ENCODE peak calls at places on chromosomes 16 and 17, in six cellular contexts. One of them, this sample, is unnamed.

GRCh38 chr16:85963746-85964370 is 64.9 kb downstream of the IRF8 start:
- DNase-seq in K562: no peak
- DNase-seq in ovary: peak
- DNase-seq in CD8-positive, alpha-beta T cell: no peak
- DNase-seq in left ventricle myocardium inferior: peak
- DNase-seq in lower lobe of right lung: peak
- DNase-seq in this sample: no peak

GRCh38 chr17:13222931-13223330 is 205.1 kb upstream of the ELAC2 start:
- DNase-seq in left ventricle myocardium inferior: no peak
- DNase-seq in K562: no peak
- DNase-seq in lower lobe of right lung: no peak
- DNase-seq in ovary: no peak
- DNase-seq in CD8-positive, alpha-beta T cell: no peak
- DNase-seq in this sample: peak

GRCh38 chr17:80596760-80597608 is 52.3 kb downstream of the RPTOR start:
- DNase-seq in K562: no peak
- DNase-seq in ovary: no peak
- DNase-seq in lower lobe of right lung: no peak
- DNase-seq in left ventricle myocardium inferior: no peak
- DNase-seq in CD8-positive, alpha-beta T cell: no peak
- DNase-seq in this sample: no peak

GRCh38 chr17:48642059-48642842 is 16.1 kb upstream of the HOXB9 start:
- DNase-seq in lower lobe of right lung: no peak
- DNase-seq in K562: no peak
- DNase-seq in ovary: no peak
- DNase-seq in CD8-positive, alpha-beta T cell: no peak
- DNase-seq in left ventricle myocardium inferior: no peak
- DNase-seq in this sample: no peak

GRCh38 chr16:56289862-56290261 is 98.6 kb downstream of the GNAO1 start:
- DNase-seq in left ventricle myocardium inferior: no peak
- DNase-seq in K562: peak
- DNase-seq in lower lobe of right lung: no peak
- DNase-seq in CD8-positive, alpha-beta T cell: no peak
- DNase-seq in ovary: no peak
- DNase-seq in this sample: peak

GRCh38 chr17:39400547-39401411 is 647 bp downstream of the FBXL20 start:
- DNase-seq in lower lobe of right lung: peak
- DNase-seq in CD8-positive, alpha-beta T cell: no peak
- DNase-seq in K562: no peak
- DNase-seq in ovary: no peak
- DNase-seq in left ventricle myocardium inferior: peak
- DNase-seq in this sample: no peak

GRCh38 chr17:64355536-64356303 is 34.9 kb downstream of the PECAM1 start:
- DNase-seq in K562: no peak
- DNase-seq in lower lobe of right lung: no peak
- DNase-seq in left ventricle myocardium inferior: no peak
- DNase-seq in ovary: no peak
- DNase-seq in CD8-positive, alpha-beta T cell: no peak
- DNase-seq in this sample: no peak

GRCh38 chr16:75043175-75043937 is 44.5 kb downstream of the ZNRF1 start:
- DNase-seq in lower lobe of right lung: no peak
- DNase-seq in left ventricle myocardium inferior: no peak
- DNase-seq in K562: peak
- DNase-seq in ovary: no peak
- DNase-seq in CD8-positive, alpha-beta T cell: no peak
- DNase-seq in this sample: no peak

GRCh38 chr16:79169239-79169638 is 431.3 kb downstream of the MAF start:
- DNase-seq in K562: no peak
- DNase-seq in CD8-positive, alpha-beta T cell: no peak
- DNase-seq in left ventricle myocardium inferior: no peak
- DNase-seq in lower lobe of right lung: no peak
- DNase-seq in ovary: no peak
- DNase-seq in this sample: no peak

GRCh38 chr17:27446569-27447301 is 9.5 kb upstream of the KSR1 start:
- DNase-seq in left ventricle myocardium inferior: no peak
- DNase-seq in K562: peak
- DNase-seq in lower lobe of right lung: no peak
- DNase-seq in ovary: no peak
- DNase-seq in CD8-positive, alpha-beta T cell: no peak
- DNase-seq in this sample: no peak

GRCh38 chr17:64457156-64457555 is 8.2 kb downstream of the MILR1 start:
- DNase-seq in K562: no peak
- DNase-seq in ovary: peak
- DNase-seq in CD8-positive, alpha-beta T cell: no peak
- DNase-seq in lower lobe of right lung: no peak
- DNase-seq in left ventricle myocardium inferior: no peak
- DNase-seq in this sample: no peak

GRCh38 chr17:57945999-57946797 is 9.0 kb downstream of the CUEDC1 start:
- DNase-seq in lower lobe of right lung: no peak
- DNase-seq in ovary: no peak
- DNase-seq in K562: no peak
- DNase-seq in CD8-positive, alpha-beta T cell: no peak
- DNase-seq in left ventricle myocardium inferior: no peak
- DNase-seq in this sample: no peak

GRCh38 chr17:74950207-74950606 is 14.5 kb downstream of the OTOP3 start:
- DNase-seq in left ventricle myocardium inferior: no peak
- DNase-seq in lower lobe of right lung: no peak
- DNase-seq in ovary: no peak
- DNase-seq in K562: no peak
- DNase-seq in CD8-positive, alpha-beta T cell: no peak
- DNase-seq in this sample: no peak

GRCh38 chr16:89583197-89583894 is 7.8 kb downstream of the CPNE7 start:
- DNase-seq in lower lobe of right lung: no peak
- DNase-seq in left ventricle myocardium inferior: no peak
- DNase-seq in ovary: no peak
- DNase-seq in K562: no peak
- DNase-seq in CD8-positive, alpha-beta T cell: no peak
- DNase-seq in this sample: no peak

GRCh38 chr17:82520041-82520910 is 744 bp downstream of the FOXK2 start:
- DNase-seq in ovary: peak
- DNase-seq in lower lobe of right lung: peak
- DNase-seq in K562: no peak
- DNase-seq in CD8-positive, alpha-beta T cell: peak
- DNase-seq in left ventricle myocardium inferior: peak
- DNase-seq in this sample: no peak

GRCh38 chr16:50154369-50154947 is 1.4 kb downstream of the TENT4B start:
- DNase-seq in ovary: no peak
- DNase-seq in left ventricle myocardium inferior: no peak
- DNase-seq in K562: peak
- DNase-seq in lower lobe of right lung: no peak
- DNase-seq in CD8-positive, alpha-beta T cell: no peak
- DNase-seq in this sample: no peak

GRCh38 chr17:32519769-32520701 is 33.2 kb downstream of the CDK5R1 start:
- DNase-seq in lower lobe of right lung: no peak
- DNase-seq in CD8-positive, alpha-beta T cell: peak
- DNase-seq in left ventricle myocardium inferior: no peak
- DNase-seq in ovary: no peak
- DNase-seq in K562: no peak
- DNase-seq in this sample: no peak

GRCh38 chr16:25051446-25052160 is 36.4 kb upstream of the ARHGAP17 start:
- DNase-seq in CD8-positive, alpha-beta T cell: no peak
- DNase-seq in ovary: no peak
- DNase-seq in left ventricle myocardium inferior: no peak
- DNase-seq in lower lobe of right lung: no peak
- DNase-seq in K562: no peak
- DNase-seq in this sample: no peak

GRCh38 chr17:79064026-79064425 is 10.6 kb upstream of the ENGASE start:
- DNase-seq in left ventricle myocardium inferior: no peak
- DNase-seq in ovary: no peak
- DNase-seq in CD8-positive, alpha-beta T cell: no peak
- DNase-seq in lower lobe of right lung: no peak
- DNase-seq in K562: no peak
- DNase-seq in this sample: no peak

GRCh38 chr17:50834786-50835562 is 412 bp upstream of the WFIKKN2 start:
- DNase-seq in CD8-positive, alpha-beta T cell: no peak
- DNase-seq in lower lobe of right lung: no peak
- DNase-seq in K562: no peak
- DNase-seq in left ventricle myocardium inferior: no peak
- DNase-seq in ovary: peak
- DNase-seq in this sample: no peak

GRCh38 chr16:81401035-81401950 is 43.3 kb upstream of the CMIP start:
- DNase-seq in CD8-positive, alpha-beta T cell: no peak
- DNase-seq in lower lobe of right lung: no peak
- DNase-seq in ovary: peak
- DNase-seq in left ventricle myocardium inferior: no peak
- DNase-seq in K562: peak
- DNase-seq in this sample: no peak

GRCh38 chr17:75475144-75475835 is 18.9 kb downstream of the TMEM94 start:
- DNase-seq in K562: no peak
- DNase-seq in CD8-positive, alpha-beta T cell: no peak
- DNase-seq in ovary: no peak
- DNase-seq in lower lobe of right lung: no peak
- DNase-seq in left ventricle myocardium inferior: no peak
- DNase-seq in this sample: no peak

GRCh38 chr16:19662351-19662750 is 55.7 kb downstream of the KNOP1 start:
- DNase-seq in ovary: no peak
- DNase-seq in left ventricle myocardium inferior: no peak
- DNase-seq in CD8-positive, alpha-beta T cell: no peak
- DNase-seq in K562: no peak
- DNase-seq in lower lobe of right lung: no peak
- DNase-seq in this sample: no peak

GRCh38 chr16:57513371-57514102 is 22.8 kb downstream of the CCDC102A start:
- DNase-seq in lower lobe of right lung: peak
- DNase-seq in K562: no peak
- DNase-seq in ovary: no peak
- DNase-seq in left ventricle myocardium inferior: no peak
- DNase-seq in CD8-positive, alpha-beta T cell: no peak
- DNase-seq in this sample: no peak

GRCh38 chr17:34099859-34100258 is 155.2 kb upstream of the CCL2 start:
- DNase-seq in ovary: no peak
- DNase-seq in lower lobe of right lung: no peak
- DNase-seq in K562: no peak
- DNase-seq in left ventricle myocardium inferior: no peak
- DNase-seq in CD8-positive, alpha-beta T cell: no peak
- DNase-seq in this sample: no peak

GRCh38 chr16:1553976-1554825 is 20.7 kb downstream of the TMEM204 start:
- DNase-seq in ovary: no peak
- DNase-seq in CD8-positive, alpha-beta T cell: no peak
- DNase-seq in lower lobe of right lung: no peak
- DNase-seq in left ventricle myocardium inferior: no peak
- DNase-seq in K562: no peak
- DNase-seq in this sample: no peak

GRCh38 chr16:102060-102855 is 24.2 kb downstream of the MPG start:
- DNase-seq in lower lobe of right lung: no peak
- DNase-seq in K562: no peak
- DNase-seq in left ventricle myocardium inferior: peak
- DNase-seq in ovary: peak
- DNase-seq in CD8-positive, alpha-beta T cell: no peak
- DNase-seq in this sample: no peak

GRCh38 chr17:42049834-42050359 is 504 bp downstream of the C17orf113 start:
- DNase-seq in CD8-positive, alpha-beta T cell: no peak
- DNase-seq in ovary: no peak
- DNase-seq in lower lobe of right lung: no peak
- DNase-seq in left ventricle myocardium inferior: no peak
- DNase-seq in K562: no peak
- DNase-seq in this sample: no peak

GRCh38 chr16:56600398-56600999 is 7.9 kb upstream of the MT2A start:
- DNase-seq in ovary: no peak
- DNase-seq in CD8-positive, alpha-beta T cell: no peak
- DNase-seq in K562: peak
- DNase-seq in lower lobe of right lung: no peak
- DNase-seq in left ventricle myocardium inferior: no peak
- DNase-seq in this sample: no peak

DNA sequence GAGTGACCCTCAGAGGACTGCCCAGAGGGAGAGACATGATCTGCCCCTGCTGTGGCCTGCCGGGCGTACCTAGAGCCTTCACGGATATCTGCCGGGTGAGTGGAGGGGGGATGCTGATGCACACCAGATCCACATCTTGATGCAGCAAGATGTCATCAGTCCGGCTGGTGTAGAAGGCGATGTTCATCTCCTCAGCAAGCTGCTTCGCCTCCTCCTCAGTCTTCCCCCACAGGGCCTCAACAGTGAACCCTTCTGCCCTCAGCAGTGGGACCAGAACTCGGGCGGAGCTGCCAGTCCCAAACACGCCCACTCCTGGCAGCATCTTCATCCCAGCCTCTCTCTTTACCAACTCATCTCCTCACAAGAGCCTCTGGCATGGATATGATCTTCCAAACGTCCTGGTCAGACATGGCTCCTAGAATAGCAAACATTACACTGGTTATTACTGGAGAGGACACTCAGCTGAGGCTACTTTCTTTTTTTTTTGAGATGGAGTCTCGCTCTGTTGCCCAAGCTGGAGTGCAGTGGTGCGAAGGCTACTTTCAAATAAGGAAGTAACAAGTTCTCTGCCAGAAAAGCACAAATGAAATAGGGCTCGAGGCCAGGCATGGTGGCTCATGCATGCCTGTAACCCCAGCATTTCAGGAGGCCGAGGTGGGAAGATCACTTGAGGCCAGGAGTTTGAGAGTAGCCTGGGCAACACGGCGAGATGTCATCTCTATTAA is 18.9 kb downstream of the C16orf86 start:
- DNase-seq in CD8-positive, alpha-beta T cell: no peak
- DNase-seq in K562: no peak
- DNase-seq in ovary: no peak
- DNase-seq in lower lobe of right lung: no peak
- DNase-seq in left ventricle myocardium inferior: no peak
- DNase-seq in this sample: no peak
- TF ChIP-seq CTCF in CD8-positive, alpha-beta T cell: no peak
- TF ChIP-seq CTCF in K562: no peak
- TF ChIP-seq CTCF in ovary: no peak
- TF ChIP-seq CTCF in lower lobe of right lung: no peak
- TF ChIP-seq CTCF in left ventricle myocardium inferior: no peak
- TF ChIP-seq CTCF in this sample: no peak

DNA sequence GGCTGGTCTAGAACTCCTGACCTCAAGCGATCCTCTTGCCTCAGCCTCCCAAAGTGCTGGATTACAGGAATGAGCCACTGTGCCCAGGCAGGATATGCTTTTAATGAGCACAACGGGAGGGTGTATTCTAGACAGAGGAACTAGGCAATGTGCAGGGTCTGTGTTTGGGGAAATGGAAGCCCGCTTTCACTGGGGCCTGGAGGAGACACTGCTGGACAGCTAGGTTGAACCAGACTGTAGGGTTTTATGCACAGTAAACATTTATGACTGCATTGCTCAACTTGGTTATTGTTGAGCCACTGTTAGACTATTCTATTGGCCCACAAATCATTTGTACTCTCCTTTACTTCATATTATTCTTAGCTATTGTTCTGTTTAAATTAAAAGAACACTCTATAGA is 10.2 kb upstream of the SIAH1 start:
- DNase-seq in lower lobe of right lung: no peak
- DNase-seq in K562: no peak
- DNase-seq in ovary: no peak
- DNase-seq in left ventricle myocardium inferior: no peak
- DNase-seq in CD8-positive, alpha-beta T cell: no peak
- DNase-seq in this sample: no peak
- TF ChIP-seq CTCF in lower lobe of right lung: no peak
- TF ChIP-seq CTCF in K562: no peak
- TF ChIP-seq CTCF in ovary: no peak
- TF ChIP-seq CTCF in left ventricle myocardium inferior: no peak
- TF ChIP-seq CTCF in CD8-positive, alpha-beta T cell: no peak
- TF ChIP-seq CTCF in this sample: no peak

GRCh38 chr16:87420401-87421368 is 28.5 kb downstream of the MAP1LC3B start:
- DNase-seq in ovary: no peak
- DNase-seq in lower lobe of right lung: no peak
- DNase-seq in CD8-positive, alpha-beta T cell: no peak
- DNase-seq in left ventricle myocardium inferior: no peak
- DNase-seq in K562: peak
- DNase-seq in this sample: no peak
- TF ChIP-seq CTCF in ovary: no peak
- TF ChIP-seq CTCF in lower lobe of right lung: no peak
- TF ChIP-seq CTCF in CD8-positive, alpha-beta T cell: no peak
- TF ChIP-seq CTCF in left ventricle myocardium inferior: no peak
- TF ChIP-seq CTCF in K562: peak
- TF ChIP-seq CTCF in this sample: peak

GRCh38 chr16:22614271-22614947 is 103.7 kb downstream of the NPIPB5 start:
- DNase-seq in CD8-positive, alpha-beta T cell: no peak
- DNase-seq in left ventricle myocardium inferior: no peak
- DNase-seq in lower lobe of right lung: no peak
- DNase-seq in K562: no peak
- DNase-seq in ovary: no peak
- DNase-seq in this sample: no peak
- TF ChIP-seq CTCF in CD8-positive, alpha-beta T cell: no peak
- TF ChIP-seq CTCF in left ventricle myocardium inferior: no peak
- TF ChIP-seq CTCF in lower lobe of right lung: no peak
- TF ChIP-seq CTCF in K562: no peak
- TF ChIP-seq CTCF in ovary: no peak
- TF ChIP-seq CTCF in this sample: no peak

This sample was measured in D721Med.